ENCODE peak calls at places on chromosomes 2 and 18, in seven cellular contexts. F is GM12878, N is HCT116, E is H1, A is SK-N-SH, T is K562, D is HepG2. L is an unnamed sample.

GRCh38 chr18:12011199-12011961 is 30.1 kb downstream of the IMPA2 start:
- DNase-seq in F (no peak), N (no peak), D (no peak), T (no peak), E (no peak), A (no peak), L (no peak)

GRCh38 chr2:8520791-8521344 is 161.0 kb upstream of the ID2 start:
- DNase-seq in F (no peak), E (no peak), T (no peak), N (no peak), D (no peak), A (no peak), L (no peak)

GRCh38 chr2:178629463-178629862 is 149.2 kb downstream of the PLEKHA3 start:
- DNase-seq in F (no peak), E (no peak), A (no peak), D (no peak), T (no peak), N (no peak), L (no peak)

GRCh38 chr18:24068945-24069693 is 54.6 kb downstream of the TTC39C start:
- DNase-seq in E (no peak), N (no peak), A (no peak), D (no peak), F (no peak), T (no peak), L (no peak)

GRCh38 chr2:23617167-23617787 is 232.3 kb downstream of the KLHL29 start:
- DNase-seq in A (no peak), N (no peak), T (peak; percentile 42), E (no peak), D (no peak), F (no peak), L (no peak)

GRCh38 chr2:20603791-20604190 is 47.1 kb downstream of the HS1BP3 start:
- DNase-seq in T (no peak), A (no peak), N (no peak), E (no peak), D (no peak), F (no peak), L (no peak)

GRCh38 chr2:66443977-66444855 is 9.3 kb downstream of the MEIS1 start:
- DNase-seq in A (no peak), E (no peak), T (no peak), F (no peak), D (no peak), N (no peak), L (no peak)

GRCh38 chr2:126886201-126886905 is 12.3 kb upstream of the TEX51 start:
- DNase-seq in E (peak; percentile 63), T (peak; percentile 87), F (no peak), N (peak; percentile 42), D (peak; percentile 13), A (no peak), L (peak; percentile 32)

GRCh38 chr2:23563673-23564617 is 179.0 kb downstream of the KLHL29 start:
- DNase-seq in T (no peak), N (no peak), D (no peak), E (no peak), A (peak; percentile 93), F (no peak), L (no peak)

GRCh38 chr18:421236-422155 is 79.0 kb downstream of the COLEC12 start:
- DNase-seq in T (no peak), E (no peak), D (peak; percentile 14), F (no peak), N (no peak), A (no peak), L (peak; percentile 50)

GRCh38 chr2:65658253-65658652 is 225.9 kb upstream of the SPRED2 start:
- DNase-seq in D (no peak), T (no peak), F (no peak), E (no peak), N (no peak), A (no peak), L (no peak)

GRCh38 chr18:23812566-23813440 is 123.5 kb downstream of the LAMA3 start:
- DNase-seq in A (peak; percentile 34), T (peak; percentile 24), D (no peak), F (no peak), E (no peak), N (peak; percentile 15), L (peak; percentile 6)

GRCh38 chr2:67845557-67846114 is 217.2 kb downstream of the C1D start:
- DNase-seq in D (no peak), N (no peak), T (no peak), A (no peak), E (no peak), F (no peak), L (no peak)

GRCh38 chr2:58950795-58951462 is 709.8 kb upstream of the FANCL start:
- DNase-seq in N (no peak), T (no peak), E (no peak), A (no peak), F (no peak), D (no peak), L (no peak)

GRCh38 chr2:233026211-233026813 is 6.2 kb upstream of the NEU2 start:
- DNase-seq in A (no peak), E (no peak), F (no peak), T (no peak), N (no peak), D (no peak), L (no peak)

GRCh38 chr2:28488858-28489575 is 6.8 kb upstream of the PLB1 start:
- DNase-seq in E (no peak), N (no peak), F (no peak), A (no peak), D (no peak), T (no peak), L (no peak)

GRCh38 chr18:63725682-63726480 is 23.1 kb downstream of the SERPINB11 start:
- DNase-seq in N (no peak), A (no peak), D (no peak), F (no peak), E (no peak), T (no peak), L (no peak)

GRCh38 chr2:176118606-176119370 is 2.2 kb downstream of the HOXD10 start:
- DNase-seq in T (peak; percentile 60), A (peak; percentile 66), F (no peak), N (peak; percentile 69), E (no peak), D (peak; percentile 54), L (peak; percentile 81)

GRCh38 chr2:155356250-155356649 is 657.8 kb downstream of the KCNJ3 start:
- DNase-seq in A (no peak), F (no peak), N (no peak), T (no peak), E (no peak), D (no peak), L (no peak)

GRCh38 chr2:35973737-35974132 is 381.8 kb upstream of the CRIM1 start:
- DNase-seq in E (no peak), F (no peak), A (no peak), T (no peak), N (no peak), D (peak; percentile 7), L (no peak)

GRCh38 chr2:29841386-29842004 is 79.9 kb downstream of the ALK start:
- DNase-seq in D (peak; percentile 30), E (peak; percentile 25), N (peak; percentile 3), F (peak; percentile 7), A (peak; percentile 60), T (peak; percentile 55), L (peak; percentile 9)

GRCh38 chr2:239396881-239397681 is 3.7 kb downstream of the HDAC4 start:
- DNase-seq in E (no peak), T (no peak), D (no peak), N (no peak), F (no peak), A (no peak), L (peak; percentile 15)

GRCh38 chr2:169360984-169361705 is 1.2 kb downstream of the LRP2 start:
- DNase-seq in D (no peak), E (no peak), F (no peak), T (no peak), N (no peak), A (peak; percentile 34), L (no peak)

GRCh38 chr2:26907416-26907815 is 59.5 kb downstream of the DPYSL5 start:
- DNase-seq in A (no peak), F (no peak), D (no peak), T (no peak), N (no peak), E (no peak), L (no peak)

GRCh38 chr2:28637648-28638047 is 114.0 kb upstream of the PPP1CB start:
- DNase-seq in T (no peak), D (no peak), A (no peak), N (no peak), E (no peak), F (no peak), L (no peak)

GRCh38 chr18:8696749-8697211 is 8.6 kb upstream of the MTCL1 start:
- DNase-seq in E (no peak), A (peak; percentile 85), F (no peak), D (peak; percentile 24), N (peak; percentile 23), T (peak; percentile 84), L (peak; percentile 64)

GRCh38 chr2:193153576-193153975 is 958.8 kb upstream of the TMEFF2 start:
- DNase-seq in D (no peak), F (no peak), N (no peak), T (no peak), A (no peak), E (no peak), L (no peak)

GRCh38 chr2:202064206-202064880 is 8.7 kb upstream of the KIAA2012 start:
- DNase-seq in A (peak; percentile 27), E (no peak), F (no peak), D (no peak), T (no peak), N (no peak), L (no peak)
- TF ChIP-seq JUND in A (peak; percentile 26), E (no peak), F (no peak), D (no peak), T (no peak), N (no peak), L (no peak)

GRCh38 chr2:32678825-32679224 is 51.0 kb downstream of the TTC27 start:
- DNase-seq in D (no peak), N (peak; percentile 2), T (no peak), A (no peak), E (no peak), F (no peak), L (no peak)

GRCh38 chr2:32683520-32684086 is 55.8 kb downstream of the TTC27 start:
- DNase-seq in F (no peak), A (no peak), E (no peak), N (no peak), T (no peak), D (no peak), L (no peak)

DNA sequence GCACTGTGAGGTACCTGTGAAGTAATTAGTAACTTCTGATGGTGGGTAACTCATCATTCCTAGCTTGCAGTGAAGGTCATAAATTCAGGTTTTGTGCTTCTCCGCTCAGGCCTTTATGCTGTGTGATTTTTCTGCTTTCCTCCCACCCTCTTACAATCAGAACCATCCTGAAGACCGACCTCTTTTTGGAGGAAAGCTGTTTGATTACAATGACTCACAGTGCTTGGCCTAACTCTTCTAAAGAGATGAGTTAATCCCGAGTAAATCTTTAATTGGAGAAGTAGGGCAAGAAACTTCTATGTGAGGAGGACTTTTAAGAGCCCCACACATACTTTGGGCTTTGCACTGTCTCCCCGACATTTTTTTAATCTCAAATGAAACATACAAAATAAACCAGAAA is 53.1 kb downstream of the TTC27 start:
- DNase-seq in E (no peak), A (no peak), T (no peak), F (no peak), D (no peak), N (no peak), L (no peak)
- TF ChIP-seq JUND in E (no peak), A (no peak), T (no peak), F (no peak), D (no peak), N (no peak), L (no peak)

GRCh38 chr2:11610624-11611242 is 59.3 kb downstream of the NTSR2 start:
- DNase-seq in D (no peak), N (no peak), F (no peak), T (no peak), A (no peak), E (no peak), L (no peak)
- TF ChIP-seq JUND in D (no peak), N (no peak), F (no peak), T (no peak), A (no peak), E (no peak), L (no peak)

GRCh38 chr2:240644859-240645301 is 19.6 kb downstream of the GPR35 start:
- DNase-seq in F (no peak), A (peak; percentile 34), N (no peak), E (no peak), T (no peak), D (no peak), L (no peak)
- TF ChIP-seq JUND in F (no peak), A (no peak), N (no peak), E (no peak), T (no peak), D (no peak), L (no peak)